ENCODE peak calls at places on chromosome 10, in ten cellular contexts. J is esophagus squamous epithelium; L is OCI-LY7; O is adipocyte; M is cardiac muscle cell; N is left ventricle myocardium inferior; A is MM.1S; R is pancreas; D is CD8-positive, alpha-beta T cell; G is small intestine. T is an unnamed sample.
A peak's percentile ranks its signal among the peaks of the same experiment; 100 is the strongest.

GRCh38 chr10:129756912-129757861 is 206.9 kb downstream of the EBF3 start:
- DNase-seq in L (no peak), D (no peak), O (no peak), A (no peak), G (no peak), M (no peak), R (peak; percentile 27), J (no peak), N (no peak), T (no peak)

GRCh38 chr10:86970152-86970886 is 2.0 kb downstream of the ADIRF start:
- DNase-seq in D (no peak), O (peak; percentile 58), M (no peak), N (peak; percentile 88), L (no peak), J (no peak), G (no peak), A (no peak), R (peak; percentile 53), T (peak; percentile 76)

GRCh38 chr10:35961501-35961900 is 319.4 kb upstream of the FZD8 start:
- DNase-seq in D (no peak), R (no peak), M (no peak), L (no peak), A (no peak), G (no peak), J (no peak), N (no peak), O (peak; percentile 33), T (peak; percentile 88)

GRCh38 chr10:2985729-2986232 is 81.6 kb upstream of the PFKP start:
- DNase-seq in M (no peak), D (no peak), A (no peak), J (no peak), L (no peak), G (peak; percentile 99), N (no peak), O (peak; percentile 12), R (peak; percentile 58), T (peak; percentile 60)

GRCh38 chr10:4434105-4434504 is 391.9 kb upstream of the AKR1E2 start:
- DNase-seq in A (no peak), J (no peak), D (no peak), L (no peak), G (no peak), O (no peak), M (no peak), R (no peak), N (no peak), T (no peak)

GRCh38 chr10:103062854-103063642 is 130.0 kb downstream of the NT5C2 start:
- DNase-seq in O (no peak), J (no peak), G (no peak), L (no peak), D (no peak), M (no peak), N (no peak), R (no peak), A (no peak), T (no peak)

GRCh38 chr10:104612577-104613205 is 28.4 kb upstream of the SORCS3 start:
- DNase-seq in G (no peak), O (no peak), J (no peak), M (no peak), N (no peak), R (no peak), D (no peak), A (no peak), L (no peak), T (no peak)

GRCh38 chr10:82164333-82164732 is 289.3 kb downstream of the NRG3 start:
- DNase-seq in M (no peak), D (no peak), G (no peak), O (no peak), A (no peak), J (no peak), N (no peak), R (no peak), L (no peak), T (no peak)

GRCh38 chr10:78013564-78013963 is 15.8 kb downstream of the POLR3A start:
- DNase-seq in N (no peak), M (no peak), G (no peak), O (no peak), D (no peak), A (no peak), R (no peak), J (no peak), L (no peak), T (no peak)

GRCh38 chr10:78007172-78007571 is 22.1 kb downstream of the POLR3A start:
- DNase-seq in A (no peak), J (no peak), O (no peak), R (no peak), M (no peak), D (no peak), L (no peak), G (no peak), N (no peak), T (no peak)

GRCh38 chr10:78011065-78011464 is 18.2 kb downstream of the POLR3A start:
- DNase-seq in G (no peak), N (no peak), D (no peak), O (no peak), L (no peak), A (no peak), M (no peak), R (no peak), J (no peak), T (no peak)

GRCh38 chr10:78009662-78010061 is 19.7 kb downstream of the POLR3A start:
- DNase-seq in N (no peak), D (no peak), O (no peak), A (no peak), J (no peak), L (no peak), R (no peak), G (no peak), M (no peak), T (no peak)

GRCh38 chr10:78010278-78010677 is 19.0 kb downstream of the POLR3A start:
- DNase-seq in G (no peak), N (no peak), A (no peak), D (no peak), M (no peak), R (no peak), J (no peak), O (no peak), L (no peak), T (no peak)
- H3K36me3 ChIP-seq in G (peaks cover 17% of the 10 kb centered on the region), N (peaks cover 99% of the 10 kb centered on the region), A (peaks cover 4% of the 10 kb centered on the region), D (peaks cover 66% of the 10 kb centered on the region), M (peaks cover 66% of the 10 kb centered on the region), R (peaks cover 18% of the 10 kb centered on the region), J (peaks cover 20% of the 10 kb centered on the region), O (peaks cover 90% of the 10 kb centered on the region), L (peaks cover 90% of the 10 kb centered on the region), T (peaks cover 38% of the 10 kb centered on the region)

GRCh38 chr10:132463333-132464255 is 66.6 kb downstream of the PWWP2B start:
- DNase-seq in D (no peak), R (no peak), O (peak; percentile 19), N (no peak), M (no peak), L (no peak), G (no peak), A (no peak), J (no peak), T (no peak)
- H3K4me1 ChIP-seq in D (peaks cover 2% of the 10 kb centered on the region), R (peaks cover 13% of the 10 kb centered on the region), O (peaks cover 14% of the 10 kb centered on the region), N (peaks cover 76% of the 10 kb centered on the region), M (peaks cover 18% of the 10 kb centered on the region), L (no peaks in the 10 kb centered on the region), G (peaks cover 26% of the 10 kb centered on the region), A (no peaks in the 10 kb centered on the region), J (peaks cover 28% of the 10 kb centered on the region), T (peaks cover 7% of the 10 kb centered on the region)

DNA sequence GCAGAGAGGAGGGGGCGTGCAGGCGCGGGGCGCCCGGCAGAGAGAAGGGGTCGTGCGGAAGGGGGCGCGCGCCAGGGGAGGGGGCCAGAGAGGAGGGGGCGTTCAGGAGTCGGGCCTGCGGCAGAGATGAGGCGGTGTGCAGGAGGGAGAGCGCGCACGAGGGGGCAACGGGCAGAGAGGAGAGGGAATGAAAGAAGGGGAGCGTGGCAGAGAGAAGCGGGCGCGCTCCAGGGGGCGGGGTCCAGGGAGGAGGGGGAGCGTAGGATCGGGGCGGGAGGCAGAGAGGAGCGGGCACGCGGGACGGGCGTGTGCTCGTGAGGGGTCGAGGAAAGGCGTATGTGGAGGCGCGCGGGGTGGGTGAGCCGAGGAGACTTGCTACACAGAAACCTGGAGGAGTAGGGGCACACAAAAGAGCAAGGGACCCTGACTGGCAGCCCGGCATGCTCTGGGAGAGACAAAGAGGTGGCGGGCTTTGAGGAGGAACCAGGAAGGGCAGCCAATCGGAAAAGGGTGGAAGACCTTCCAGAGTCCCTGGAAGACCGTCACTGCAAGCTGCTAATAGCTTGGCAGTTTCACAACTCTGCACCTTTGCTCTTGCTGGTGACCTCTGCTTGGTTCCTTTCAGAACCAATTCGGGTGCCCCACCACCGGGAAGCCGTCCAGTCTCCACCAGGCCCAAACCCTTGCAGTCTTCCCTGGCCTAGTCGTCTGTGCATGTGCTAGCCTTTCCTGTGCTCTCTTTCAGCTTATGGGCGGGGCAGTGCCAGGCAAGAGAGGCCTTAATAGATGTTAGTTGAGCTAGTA is 621 bp downstream of the DYDC2 start:
- DNase-seq in N (no peak), G (peak; percentile 52), L (no peak), J (no peak), D (no peak), M (peak; percentile 58), R (no peak), O (no peak), A (no peak), T (no peak)
- H3K4me3 ChIP-seq in N (peak overlapping the region; percentile 61), G (no peak overlapping the region), L (no peak overlapping the region), J (peak overlapping the region; percentile 44), D (peak overlapping the region; percentile 39), M (peak overlapping the region; percentile 55), R (peak overlapping the region; percentile 43), O (peak overlapping the region; percentile 54), A (peak overlapping the region; percentile 41), T (no peak overlapping the region)

GRCh38 chr10:98433881-98434732 is 12.6 kb downstream of the HPS1 start:
- DNase-seq in L (no peak), N (no peak), J (no peak), G (no peak), A (no peak), R (no peak), O (no peak), M (no peak), D (no peak), T (peak; percentile 49)

GRCh38 chr10:98433371-98433770 is 13.4 kb downstream of the HPS1 start:
- DNase-seq in A (no peak), N (no peak), M (no peak), J (no peak), G (no peak), R (no peak), O (no peak), L (no peak), D (no peak), T (no peak)

GRCh38 chr10:98432330-98432729 is 14.4 kb downstream of the HPS1 start:
- DNase-seq in A (no peak), J (no peak), O (no peak), G (no peak), D (no peak), L (no peak), M (no peak), R (no peak), N (no peak), T (no peak)

GRCh38 chr10:98436704-98437103 is 10.0 kb downstream of the HPS1 start:
- DNase-seq in O (no peak), J (no peak), D (no peak), L (no peak), N (no peak), R (no peak), A (no peak), M (no peak), G (no peak), T (no peak)

DNA sequence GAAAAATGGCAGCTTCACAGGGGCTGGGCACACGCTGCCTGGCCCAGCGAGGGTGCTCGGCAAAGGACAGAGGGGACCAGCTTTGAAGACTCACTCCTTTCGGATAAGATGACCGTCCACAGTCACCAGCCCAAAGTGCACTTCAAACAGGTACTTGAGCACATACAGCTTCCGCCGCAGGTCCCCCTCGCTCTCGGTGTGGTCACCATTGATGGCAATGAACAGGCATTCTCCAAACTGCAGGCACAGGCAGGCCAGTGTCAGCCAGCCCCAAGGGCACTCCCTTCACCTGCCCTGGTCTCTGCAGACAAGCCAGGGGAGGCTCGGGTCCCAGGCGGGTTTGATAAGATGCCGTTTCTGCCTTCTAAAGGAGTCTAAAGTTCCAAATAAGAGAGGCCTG is 11.6 kb downstream of the HPS1 start:
- DNase-seq in J (no peak), R (no peak), A (no peak), L (no peak), M (no peak), N (no peak), D (no peak), G (no peak), O (no peak), T (no peak)
- H3K36me3 ChIP-seq in J (peaks cover 33% of the 10 kb centered on the region), R (peaks cover 12% of the 10 kb centered on the region), A (peaks cover 7% of the 10 kb centered on the region), L (peaks cover 84% of the 10 kb centered on the region), M (peaks cover 17% of the 10 kb centered on the region), N (peaks cover 75% of the 10 kb centered on the region), D (peaks cover 52% of the 10 kb centered on the region), G (peaks cover 33% of the 10 kb centered on the region), O (peaks cover 79% of the 10 kb centered on the region), T (peaks cover 36% of the 10 kb centered on the region)

T was measured in mesenchymal stem cell.